ENCODE peak calls at places on chromosome 14, in nine cellular contexts. B, T, X, E, S, V, N, K and M are unnamed samples.

GRCh38 chr14:75306917-75307699 is 28.5 kb downstream of the FOS start:
- DNase-seq in E (peak), B (no peak), S (peak), T (no peak), K (no peak), X (no peak), N (peak), V (peak), M (no peak)

GRCh38 chr14:105355049-105355575 is 40.6 kb downstream of the PACS2 start:
- DNase-seq in X (no peak), S (no peak), E (no peak), B (no peak), K (no peak), N (no peak), T (no peak), V (no peak), M (no peak)

GRCh38 chr14:58918066-58918465 is 270.4 kb upstream of the DAAM1 start:
- DNase-seq in V (no peak), K (no peak), S (peak), X (peak), T (no peak), B (no peak), N (no peak), E (peak), M (no peak)

GRCh38 chr14:22547309-22547947 is 41.6 kb downstream of the DAD1 start:
- DNase-seq in X (peak), N (no peak), K (no peak), E (no peak), V (no peak), T (no peak), B (no peak), S (no peak), M (no peak)

GRCh38 chr14:67941456-67942018 is 122.0 kb downstream of the RAD51B start:
- DNase-seq in S (no peak), E (peak), V (no peak), B (peak), K (no peak), N (no peak), X (no peak), T (no peak), M (no peak)

GRCh38 chr14:100621806-100622205 is 34.6 kb upstream of the BEGAIN start:
- DNase-seq in S (no peak), X (no peak), T (no peak), E (no peak), V (no peak), B (no peak), N (no peak), K (no peak), M (no peak)

GRCh38 chr14:103164006-103164405 is 40.7 kb downstream of the TNFAIP2 start:
- DNase-seq in N (no peak), E (no peak), B (no peak), S (no peak), X (no peak), T (no peak), V (no peak), K (no peak), M (no peak)

GRCh38 chr14:52840916-52841315 is 49.5 kb upstream of the GNPNAT1 start:
- DNase-seq in V (no peak), T (peak), K (no peak), B (peak), N (no peak), X (peak), S (peak), E (peak), M (no peak)

GRCh38 chr14:105281354-105282097 is 19.3 kb downstream of the BRF1 start:
- DNase-seq in X (peak), N (no peak), K (no peak), T (peak), E (peak), V (no peak), B (peak), S (peak), M (no peak)

GRCh38 chr14:68173227-68173972 is 353.8 kb downstream of the RAD51B start:
- DNase-seq in X (peak), B (no peak), V (no peak), T (no peak), K (no peak), S (no peak), N (no peak), E (no peak), M (no peak)

GRCh38 chr14:94716976-94717375 is 52.9 kb downstream of the GSC start:
- DNase-seq in B (no peak), V (no peak), S (no peak), N (no peak), E (no peak), X (no peak), K (no peak), T (no peak), M (no peak)

GRCh38 chr14:36301159-36301558 is 19.3 kb downstream of the MBIP start:
- DNase-seq in V (no peak), N (no peak), T (no peak), X (no peak), K (no peak), E (no peak), B (no peak), S (no peak), M (no peak)

GRCh38 chr14:50028458-50028857 is 87.9 kb downstream of the VCPKMT start:
- DNase-seq in N (no peak), V (no peak), X (no peak), T (no peak), B (no peak), E (no peak), K (no peak), S (no peak), M (no peak)

GRCh38 chr14:77151245-77151644 is 9.7 kb upstream of the ZDHHC22 start:
- DNase-seq in N (no peak), E (peak), X (no peak), B (no peak), S (no peak), V (peak), K (no peak), T (no peak), M (no peak)

GRCh38 chr14:75514673-75515630 is 7.3 kb upstream of the BATF start:
- DNase-seq in N (no peak), E (no peak), V (no peak), X (no peak), B (no peak), K (peak), S (peak), T (no peak), M (no peak)

GRCh38 chr14:72629534-72629933 is 264.4 kb downstream of the DPF3 start:
- DNase-seq in V (no peak), E (no peak), S (no peak), T (no peak), B (no peak), X (no peak), K (no peak), N (no peak), M (no peak)

GRCh38 chr14:28300356-28300755 is 466.2 kb upstream of the FOXG1 start:
- DNase-seq in E (no peak), T (no peak), X (no peak), S (no peak), N (no peak), V (no peak), B (no peak), K (no peak), M (no peak)

GRCh38 chr14:93011650-93012317 is 88.8 kb downstream of the CHGA start:
- DNase-seq in N (peak), E (no peak), K (no peak), B (no peak), V (peak), X (no peak), S (no peak), T (peak), M (peak)

GRCh38 chr14:20377171-20377570 is 33.7 kb downstream of the PARP2 start:
- DNase-seq in T (no peak), E (no peak), B (no peak), K (no peak), S (no peak), N (no peak), V (no peak), X (no peak), M (no peak)

GRCh38 chr14:20671597-20672283 is 12.6 kb upstream of the RNASE4 start:
- DNase-seq in X (no peak), V (no peak), K (no peak), N (no peak), E (peak), T (no peak), B (no peak), S (no peak), M (peak)

GRCh38 chr14:105917933-105918436 is 391.6 kb downstream of the TMEM121 start:
- DNase-seq in N (no peak), X (no peak), K (no peak), T (no peak), B (no peak), V (no peak), S (no peak), E (no peak), M (no peak)

GRCh38 chr14:88029500-88029899 is 24.6 kb downstream of the GPR65 start:
- DNase-seq in V (no peak), X (no peak), E (peak), B (no peak), K (no peak), T (no peak), S (no peak), N (no peak), M (no peak)

GRCh38 chr14:105061428-105062047 is 3.7 kb downstream of the GPR132 start:
- DNase-seq in V (no peak), K (peak), S (no peak), B (no peak), X (no peak), T (no peak), E (no peak), N (no peak), M (no peak)

GRCh38 chr14:70289138-70289537 is 70.3 kb downstream of the COX16 start:
- DNase-seq in V (no peak), B (no peak), N (no peak), E (no peak), K (peak), X (no peak), T (no peak), S (no peak), M (no peak)

GRCh38 chr14:31559939-31560338 is 1.3 kb upstream of the NUBPL start:
- DNase-seq in X (no peak), V (no peak), E (no peak), B (no peak), N (no peak), S (no peak), T (no peak), K (no peak), M (no peak)

GRCh38 chr14:73438993-73439392 is 19.4 kb downstream of the NUMB start:
- DNase-seq in K (no peak), N (no peak), B (no peak), V (no peak), T (no peak), X (no peak), S (no peak), E (no peak), M (no peak)

GRCh38 chr14:60161176-60162107 is 3.8 kb downstream of the DHRS7 start:
- DNase-seq in K (no peak), V (peak), S (no peak), X (no peak), N (peak), T (no peak), B (no peak), E (peak), M (no peak)

GRCh38 chr14:99910337-99911268 is 117.4 kb downstream of the EML1 start:
- DNase-seq in N (no peak), T (no peak), B (peak), K (no peak), S (peak), V (no peak), X (peak), E (peak), M (no peak)

GRCh38 chr14:91277546-91278382 is 33.3 kb upstream of the GPR68 start:
- DNase-seq in B (no peak), V (no peak), N (no peak), E (no peak), X (no peak), K (no peak), T (no peak), S (peak), M (no peak)

GRCh38 chr14:50342211-50343080 is 30.3 kb downstream of the DMAC2L start:
- DNase-seq in V (peak), T (peak), X (peak), B (peak), N (no peak), E (peak), S (peak), K (peak), M (peak)